ENCODE peak calls at places on chromosomes 11 and 22, in ten cellular contexts. Q, E, I, U, F, B, N, W, D and P are unnamed samples.

GRCh38 chr11:32751381-32751780 is 43.1 kb downstream of the CCDC73 start:
- ATAC-seq in Q (no peak), E (no peak), I (no peak), U (no peak), F (no peak), B (no peak), N (no peak), W (peak; percentile 81), D (no peak), P (no peak)

GRCh38 chr11:74442601-74443000 is 24.7 kb downstream of the KCNE3 start:
- ATAC-seq in Q (no peak), E (no peak), I (peak; percentile 29), U (no peak), F (no peak), B (no peak), N (peak; percentile 60), W (no peak), D (no peak), P (no peak)

GRCh38 chr11:130001491-130002351 is 914 bp downstream of the PRDM10 start:
- ATAC-seq in Q (peak; percentile 24), E (peak; percentile 47), I (peak; percentile 45), U (peak; percentile 15), F (peak; percentile 10), B (peak; percentile 38), N (peak; percentile 56), W (peak; percentile 23), D (peak; percentile 27), P (peak; percentile 53)

GRCh38 chr11:86275493-86276370 is 26.3 kb upstream of the HIKESHI start:
- ATAC-seq in Q (no peak), E (peak; percentile 44), I (no peak), U (no peak), F (no peak), B (no peak), N (no peak), W (no peak), D (no peak), P (no peak)

GRCh38 chr11:73365352-73366264 is 10.6 kb upstream of the RELT start:
- ATAC-seq in Q (peak; percentile 8), E (no peak), I (no peak), U (peak; percentile 14), F (peak; percentile 34), B (peak; percentile 30), N (no peak), W (no peak), D (no peak), P (no peak)

GRCh38 chr22:19610518-19611253 is 86.5 kb upstream of the CLDN5 start:
- ATAC-seq in Q (peak; percentile 62), E (peak; percentile 76), I (no peak), U (peak; percentile 65), F (peak; percentile 9), B (no peak), N (no peak), W (peak; percentile 72), D (no peak), P (no peak)

GRCh38 chr11:34180045-34180813 is 74.8 kb downstream of the NAT10 start:
- ATAC-seq in Q (peak; percentile 69), E (peak; percentile 78), I (no peak), U (no peak), F (no peak), B (no peak), N (no peak), W (no peak), D (no peak), P (no peak)

GRCh38 chr22:33492210-33492651 is 428.0 kb downstream of the LARGE1 start:
- ATAC-seq in Q (no peak), E (no peak), I (no peak), U (no peak), F (peak; percentile 58), B (peak; percentile 48), N (peak; percentile 23), W (peak; percentile 59), D (peak; percentile 40), P (no peak)

GRCh38 chr22:17358394-17358793 is 10.9 kb upstream of the CECR2 start:
- ATAC-seq in Q (no peak), E (no peak), I (no peak), U (no peak), F (no peak), B (no peak), N (no peak), W (no peak), D (no peak), P (no peak)

GRCh38 chr11:65041206-65042035 is at the start of gene SAC3D1:
- ATAC-seq in Q (peak; percentile 76), E (peak; percentile 75), I (peak; percentile 65), U (peak; percentile 70), F (peak; percentile 64), B (peak; percentile 73), N (peak; percentile 77), W (peak; percentile 75), D (peak; percentile 64), P (peak; percentile 69)

GRCh38 chr22:36350751-36351594 is 36.8 kb downstream of the MYH9 start:
- ATAC-seq in Q (no peak), E (peak; percentile 19), I (peak; percentile 39), U (no peak), F (peak; percentile 10), B (no peak), N (no peak), W (peak; percentile 56), D (no peak), P (no peak)

GRCh38 chr11:64583296-64584262 is 7.4 kb upstream of the SLC22A12 start:
- ATAC-seq in Q (no peak), E (no peak), I (no peak), U (no peak), F (no peak), B (no peak), N (no peak), W (peak; percentile 51), D (peak; percentile 67), P (no peak)

GRCh38 chr11:64848779-64849599 is 4.5 kb upstream of the CDC42BPG start:
- ATAC-seq in Q (no peak), E (no peak), I (no peak), U (no peak), F (no peak), B (peak; percentile 7), N (no peak), W (peak; percentile 26), D (no peak), P (no peak)

GRCh38 chr11:83115551-83115950 is 41.4 kb upstream of the PCF11 start:
- ATAC-seq in Q (no peak), E (no peak), I (no peak), U (no peak), F (no peak), B (no peak), N (peak; percentile 66), W (peak; percentile 67), D (no peak), P (peak; percentile 53)

GRCh38 chr22:37253164-37253660 is 9.1 kb upstream of the RAC2 start:
- ATAC-seq in Q (no peak), E (no peak), I (no peak), U (no peak), F (no peak), B (no peak), N (no peak), W (no peak), D (no peak), P (no peak)

GRCh38 chr11:18780329-18780728 is 11.3 kb downstream of the PTPN5 start:
- ATAC-seq in Q (no peak), E (no peak), I (peak; percentile 9), U (no peak), F (no peak), B (no peak), N (peak; percentile 79), W (peak; percentile 43), D (no peak), P (peak; percentile 16)

GRCh38 chr11:93614111-93614784 is 47.2 kb upstream of the CEP295 start:
- ATAC-seq in Q (peak; percentile 68), E (peak; percentile 63), I (peak; percentile 40), U (peak; percentile 57), F (peak; percentile 59), B (peak; percentile 60), N (no peak), W (peak; percentile 86), D (no peak), P (no peak)

GRCh38 chr11:3195251-3196160 is 23.1 kb downstream of the MRGPRG start:
- ATAC-seq in Q (no peak), E (no peak), I (no peak), U (no peak), F (no peak), B (no peak), N (peak; percentile 32), W (peak; percentile 25), D (no peak), P (no peak)